ENCODE peak calls at places on chromosomes 4 and X, in four cellular contexts. N is astrocyte of the spinal cord, C is PC-9, T is adrenal gland. S is an unnamed sample.

GRCh38 chrX:47217121-47217851 is 1.2 kb upstream of the CDK16 start:
- DNase-seq in N (no peak), C (peak), T (peak), S (peak)

GRCh38 chrX:14344172-14344940 is 185.0 kb upstream of the GLRA2 start:
- DNase-seq in N (no peak), C (no peak), T (no peak), S (no peak)

GRCh38 chr4:152516156-152516555 is 19.7 kb downstream of the FBXW7 start:
- DNase-seq in N (no peak), C (no peak), T (no peak), S (no peak)

GRCh38 chr4:174284181-174284886 is 623 bp downstream of the CEP44 start:
- DNase-seq in N (peak), C (peak), T (no peak), S (no peak)

GRCh38 chr4:75679876-75680575 is 6.8 kb upstream of the G3BP2 start:
- DNase-seq in N (no peak), C (no peak), T (no peak), S (no peak)

GRCh38 chr4:184448828-184449227 is 25.5 kb downstream of the IRF2 start:
- DNase-seq in N (peak), C (no peak), T (peak), S (no peak)

GRCh38 chr4:123786955-123787354 is 390.4 kb downstream of the SPRY1 start:
- DNase-seq in N (peak), C (no peak), T (no peak), S (no peak)

GRCh38 chr4:56532239-56532638 is 26.6 kb downstream of the ARL9 start:
- DNase-seq in N (no peak), C (no peak), T (no peak), S (no peak)

GRCh38 chr4:128221556-128221955 is 66.1 kb downstream of the PGRMC2 start:
- DNase-seq in N (peak), C (no peak), T (no peak), S (no peak)

GRCh38 chr4:184891765-184892164 is 66.0 kb upstream of the ACSL1 start:
- DNase-seq in N (no peak), C (no peak), T (no peak), S (no peak)

GRCh38 chrX:136447308-136447707 is 40.4 kb upstream of the BRS3 start:
- DNase-seq in N (no peak), C (peak), T (no peak), S (no peak)

DNA sequence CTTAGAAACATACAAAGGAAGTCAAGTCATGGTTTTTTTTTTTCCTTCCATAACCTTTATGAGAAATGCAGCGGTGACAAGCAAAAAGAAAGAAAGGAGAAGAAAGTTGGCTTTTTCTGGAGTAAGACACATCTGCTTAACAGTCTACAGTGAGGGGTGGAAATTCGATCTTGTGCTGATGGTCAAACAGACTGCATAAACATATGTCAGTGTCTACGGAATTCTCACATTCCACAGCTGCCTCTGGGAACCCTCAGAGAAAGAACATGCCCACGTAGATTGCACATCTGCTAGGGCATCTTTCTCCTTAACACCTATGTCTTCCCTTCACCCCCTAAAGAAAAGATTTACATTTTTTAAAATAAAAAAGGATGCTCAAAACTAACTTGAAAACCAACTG is 54.5 kb downstream of the PROM1 start:
- DNase-seq in N (peak), C (no peak), T (no peak), S (no peak)
- H3K4me3 ChIP-seq in N (no peak), C (no peak), T (no peak), S (no peak)

GRCh38 chr4:3709061-3709845 is 56.9 kb upstream of the ADRA2C start:
- DNase-seq in N (no peak), C (no peak), T (no peak), S (no peak)
- TF ChIP-seq CTCF in N (no peak), C (no peak), T (no peak), S (no peak)

GRCh38 chrX:16120431-16120830 is 2.9 kb upstream of the GRPR start:
- DNase-seq in N (no peak), C (no peak), T (no peak), S (no peak)

GRCh38 chrX:16119353-16120220 is 3.8 kb upstream of the GRPR start:
- DNase-seq in N (no peak), C (no peak), T (no peak), S (no peak)

GRCh38 chrX:16125520-16126149 is 2.3 kb downstream of the GRPR start:
- DNase-seq in N (no peak), C (no peak), T (no peak), S (no peak)

GRCh38 chrX:16124201-16124600 is 836 bp downstream of the GRPR start:
- DNase-seq in N (no peak), C (no peak), T (no peak), S (no peak)

DNA sequence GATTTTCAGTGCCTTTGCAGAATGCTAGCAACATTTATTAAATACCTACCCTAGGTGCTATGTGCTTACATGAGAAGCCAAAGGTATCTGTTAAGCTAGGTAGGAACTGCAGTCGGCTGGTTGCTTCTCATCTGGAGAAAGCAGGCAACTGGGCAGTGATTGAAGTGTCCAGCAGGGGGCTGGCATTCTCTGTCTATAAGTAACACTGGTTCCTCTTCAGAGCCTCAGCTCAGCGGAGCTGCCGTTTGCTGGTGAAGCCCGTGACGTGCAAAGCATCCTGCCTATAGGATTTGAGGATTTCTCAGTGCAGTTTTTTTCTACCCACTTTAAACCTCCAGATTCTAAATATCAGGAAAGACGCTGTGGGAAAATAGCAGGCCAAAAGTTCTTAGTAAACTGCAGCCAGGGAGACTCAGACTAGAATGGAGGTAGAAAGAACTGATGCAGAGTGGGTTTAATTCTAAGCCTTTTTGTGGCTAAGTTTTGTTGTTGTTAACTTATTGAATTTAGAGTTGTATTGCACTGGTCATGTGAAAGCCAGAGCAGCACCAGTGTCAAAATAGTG is at the start of gene GRPR:
- DNase-seq in N (peak), C (peak), T (peak), S (peak)
- H3K4me3 ChIP-seq in N (no peak), C (no peak), T (no peak), S (no peak)

GRCh38 chrX:55342533-55343501 is 78.1 kb upstream of the PAGE3 start:
- DNase-seq in N (no peak), C (no peak), T (peak), S (no peak)
- TF ChIP-seq CTCF in N (peak), C (peak), T (peak), S (peak)

GRCh38 chr4:16195209-16195608 is 31.1 kb downstream of the TAPT1 start:
- DNase-seq in N (no peak), C (no peak), T (no peak), S (no peak)

GRCh38 chr4:16199132-16199531 is 27.1 kb downstream of the TAPT1 start:
- DNase-seq in N (peak), C (no peak), T (no peak), S (no peak)

GRCh38 chr4:16198271-16198670 is 28.0 kb downstream of the TAPT1 start:
- DNase-seq in N (no peak), C (no peak), T (no peak), S (no peak)

GRCh38 chr4:16197842-16198241 is 28.4 kb downstream of the TAPT1 start:
- DNase-seq in N (no peak), C (no peak), T (no peak), S (no peak)

DNA sequence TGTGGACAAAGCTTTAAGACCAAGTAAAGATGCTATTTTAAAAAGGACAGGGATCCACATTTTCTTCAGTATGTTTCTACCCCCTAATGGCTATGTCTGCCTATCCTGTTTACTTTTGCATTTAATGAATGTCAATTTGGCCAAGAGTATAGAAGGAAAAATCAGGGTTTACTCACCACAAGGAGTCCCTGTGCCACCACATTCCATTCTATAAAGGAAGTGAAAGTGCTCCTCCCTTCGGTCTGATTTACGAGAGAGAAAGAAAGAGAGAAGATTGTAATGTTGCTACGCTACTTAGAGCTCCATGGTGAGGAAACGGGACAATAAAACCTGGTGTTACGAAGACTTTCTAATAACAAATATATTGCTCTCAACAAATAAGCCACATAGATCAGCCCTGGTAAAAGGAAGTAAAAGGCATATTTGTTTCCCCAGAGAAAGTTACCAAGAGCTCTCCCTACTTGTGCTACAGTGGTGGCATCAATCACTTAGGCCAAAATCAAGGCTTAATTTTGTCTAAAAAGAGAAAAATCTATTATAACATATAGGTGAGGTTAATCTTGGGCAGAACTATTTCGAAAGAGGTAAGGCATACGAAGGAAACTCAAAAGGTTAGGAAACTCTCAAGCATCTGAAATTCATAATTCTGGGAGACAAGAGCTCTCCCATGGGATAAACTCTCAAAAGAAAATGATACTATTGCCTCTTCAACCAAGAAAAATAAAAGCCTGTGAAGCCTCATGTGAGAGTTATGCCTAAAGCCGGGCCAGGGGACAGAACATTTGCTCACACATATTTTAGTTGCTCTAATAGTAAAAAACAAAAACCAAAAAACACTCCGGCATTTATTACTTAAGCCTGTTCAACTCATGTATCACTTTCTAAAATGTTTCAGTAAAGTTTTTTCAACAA is 29.5 kb downstream of the TAPT1 start:
- DNase-seq in N (peak), C (peak), T (no peak), S (no peak)
- H3K4me3 ChIP-seq in N (peak), C (no peak), T (peak), S (peak)

GRCh38 chrX:10327651-10328050 is 170.9 kb downstream of the CLCN4 start:
- DNase-seq in N (peak), C (no peak), T (no peak), S (no peak)

GRCh38 chrX:10326578-10326977 is 169.8 kb downstream of the CLCN4 start:
- DNase-seq in N (no peak), C (peak), T (no peak), S (no peak)

GRCh38 chrX:10329984-10330383 is 173.2 kb downstream of the CLCN4 start:
- DNase-seq in N (no peak), C (no peak), T (no peak), S (peak)

GRCh38 chrX:10325606-10326005 is 168.8 kb downstream of the CLCN4 start:
- DNase-seq in N (peak), C (no peak), T (no peak), S (no peak)
- TF ChIP-seq CTCF in N (no peak), C (no peak), T (no peak), S (no peak)